ENCODE peak calls at places on chromosomes 11 and 22, in four cellular contexts. W is GM10248; O is mesothelial cell of epicardium; A is CD8-positive, alpha-beta T cell. G is an unnamed sample.

GRCh38 chr11:93540337-93540736 is 2.9 kb downstream of the SMCO4 start:
- DNase-seq in O (no peak), W (no peak), A (no peak), G (no peak)

GRCh38 chr11:118152552-118153471 is at the start of gene SCN4B:
- DNase-seq in W (peak), A (no peak), O (peak), G (peak)

GRCh38 chr22:19968450-19968891 is 26.9 kb upstream of the TXNRD2 start:
- DNase-seq in A (no peak), W (no peak), O (no peak), G (no peak)

GRCh38 chr11:62854013-62854824 is 14.8 kb upstream of the WDR74 start:
- DNase-seq in A (no peak), O (no peak), W (no peak), G (no peak)

GRCh38 chr11:68213135-68213515 is at the start of gene KMT5B:
- DNase-seq in A (peak), W (peak), O (peak), G (no peak)

GRCh38 chr11:99148352-99148751 is 127.6 kb downstream of the CNTN5 start:
- DNase-seq in W (no peak), A (no peak), O (no peak), G (no peak)

GRCh38 chr11:69172674-69173073 is 16.9 kb downstream of the SMIM38 start:
- DNase-seq in A (no peak), O (no peak), W (no peak), G (no peak)

GRCh38 chr11:19658344-19658743 is 54.3 kb upstream of the NAV2 start:
- DNase-seq in A (no peak), W (no peak), O (no peak), G (no peak)

GRCh38 chr11:15941206-15941770 is 415.1 kb downstream of the SOX6 start:
- DNase-seq in O (peak), W (peak), A (no peak), G (peak)

GRCh38 chr11:97729546-97730272 is 1291.0 kb upstream of the CNTN5 start:
- DNase-seq in W (no peak), A (no peak), O (no peak), G (no peak)

GRCh38 chr22:21834869-21835268 is 32.6 kb downstream of the MAPK1 start:
- DNase-seq in W (no peak), A (no peak), O (no peak), G (no peak)

GRCh38 chr22:17707526-17707925 is 66.7 kb downstream of the BID start:
- DNase-seq in W (no peak), A (no peak), O (no peak), G (no peak)

GRCh38 chr11:16912607-16913006 is 101.6 kb downstream of the PLEKHA7 start:
- DNase-seq in A (no peak), O (peak), W (no peak), G (no peak)

GRCh38 chr11:20353829-20354434 is 9.6 kb upstream of the HTATIP2 start:
- DNase-seq in W (peak), A (no peak), O (peak), G (no peak)

GRCh38 chr22:16563555-16564520 is 28.8 kb downstream of the CCT8L2 start:
- DNase-seq in W (no peak), A (no peak), O (no peak), G (no peak)

DNA sequence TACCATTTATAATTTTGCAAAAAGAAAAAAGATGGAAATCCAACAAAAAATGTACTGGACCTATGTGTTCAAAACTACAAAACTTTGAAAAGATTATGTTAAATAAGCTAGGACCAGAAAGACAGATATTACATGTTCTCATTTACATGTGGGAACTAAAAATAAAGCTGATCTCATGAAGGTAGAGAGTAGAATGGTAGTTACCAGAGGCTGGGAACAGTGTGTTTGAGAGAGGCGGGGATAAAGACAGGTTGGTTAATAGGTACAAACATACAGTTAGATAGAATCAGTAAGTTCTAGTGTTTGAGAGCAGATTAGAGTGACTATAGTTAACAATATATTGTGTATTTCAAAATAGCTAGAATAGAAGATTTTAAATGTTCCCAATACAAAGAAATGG is 71.6 kb downstream of the USP47 start:
- DNase-seq in A (no peak), W (no peak), O (no peak), G (no peak)
- TF ChIP-seq CTCF in A (no peak), W (no peak), O (no peak), G (no peak)

GRCh38 chr11:83895516-83895915 is 609.3 kb upstream of the CCDC90B start:
- DNase-seq in A (no peak), O (no peak), W (no peak), G (no peak)
- TF ChIP-seq CTCF in A (no peak), O (no peak), W (no peak), G (no peak)

GRCh38 chr11:23555085-23555484 is 694.8 kb upstream of the CCDC179 start:
- DNase-seq in W (no peak), O (no peak), A (no peak), G (no peak)

GRCh38 chr11:23556163-23556750 is 696.0 kb upstream of the CCDC179 start:
- DNase-seq in A (no peak), O (no peak), W (no peak), G (no peak)

GRCh38 chr11:23554002-23554401 is 693.7 kb upstream of the CCDC179 start:
- DNase-seq in W (no peak), O (no peak), A (no peak), G (no peak)
- TF ChIP-seq CTCF in W (no peak), O (no peak), A (no peak), G (no peak)

GRCh38 chr22:50031189-50032091 is 18.9 kb upstream of the IL17REL start:
- DNase-seq in W (no peak), A (no peak), O (no peak), G (no peak)

GRCh38 chr22:50032941-50033601 is 20.5 kb upstream of the IL17REL start:
- DNase-seq in W (no peak), A (no peak), O (no peak), G (no peak)

GRCh38 chr22:50027639-50028537 is 15.3 kb upstream of the IL17REL start:
- DNase-seq in A (no peak), W (no peak), O (no peak), G (no peak)

GRCh38 chr22:50032109-50032871 is 19.7 kb upstream of the IL17REL start:
- DNase-seq in A (no peak), O (no peak), W (no peak), G (no peak)

DNA sequence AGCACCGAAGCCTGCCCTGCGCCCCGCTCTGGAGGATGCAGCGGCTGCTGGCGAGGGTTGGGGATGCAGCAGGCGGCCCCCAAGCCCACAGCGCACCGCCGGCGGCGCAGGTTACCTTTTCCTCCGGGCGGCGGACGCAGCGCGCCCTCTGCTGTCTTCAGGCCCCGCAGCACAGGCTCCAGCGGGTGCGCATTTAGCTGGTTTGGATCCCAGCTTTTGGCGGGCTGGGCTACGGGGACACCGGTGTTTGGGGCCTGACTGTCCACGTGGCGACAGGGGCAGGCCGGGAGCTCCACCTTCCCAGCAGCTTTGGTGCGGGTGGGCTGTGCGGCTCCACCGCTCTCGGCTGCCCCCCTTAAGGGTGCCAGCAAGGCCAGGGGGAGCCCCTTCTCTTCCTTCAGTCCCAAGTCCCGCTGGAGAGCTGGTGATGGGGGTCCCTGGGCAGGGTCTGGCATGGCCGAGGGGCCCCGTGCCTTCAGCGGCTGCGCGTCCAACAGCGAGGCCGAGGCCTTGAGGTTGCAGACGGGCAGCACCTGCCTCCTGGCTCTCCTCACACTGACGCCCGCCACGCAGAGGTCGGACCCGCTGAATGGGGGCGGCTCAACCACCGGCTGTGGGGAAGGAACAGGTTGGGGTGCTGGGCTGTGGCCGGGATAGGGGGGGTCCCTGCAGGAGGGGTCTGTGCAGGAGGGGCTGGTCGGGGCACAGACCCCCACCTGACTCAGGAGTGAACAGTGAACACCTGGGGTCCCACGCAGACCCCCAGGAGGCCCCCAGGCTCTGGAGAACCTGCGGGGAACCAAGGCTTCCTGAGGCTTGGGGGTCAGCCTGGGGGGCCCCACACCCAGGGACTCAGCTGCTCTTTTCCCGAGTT is 18.0 kb upstream of the IL17REL start:
- DNase-seq in O (peak), A (peak), W (peak), G (peak)
- TF ChIP-seq CTCF in O (peak), A (peak), W (peak), G (peak)

GRCh38 chr11:65557280-65558001 is 718 bp downstream of the LTBP3 start:
- DNase-seq in W (no peak), A (no peak), O (no peak), G (no peak)

GRCh38 chr11:65559535-65559934 is 1.4 kb upstream of the LTBP3 start:
- DNase-seq in O (no peak), W (no peak), A (no peak), G (no peak)

GRCh38 chr11:65558785-65559509 is 788 bp upstream of the LTBP3 start:
- DNase-seq in A (no peak), W (no peak), O (no peak), G (no peak)

GRCh38 chr11:65556470-65557279 is 1.5 kb downstream of the LTBP3 start:
- DNase-seq in O (no peak), W (no peak), A (no peak), G (no peak)

GRCh38 chr11:65558002-65558784 is at the start of gene LTBP3:
- DNase-seq in W (peak), O (peak), A (no peak), G (peak)
- TF ChIP-seq CTCF in W (no peak), O (no peak), A (no peak), G (no peak)

GRCh38 chr22:42793848-42794405 is 63.1 kb downstream of the ARFGAP3 start:
- DNase-seq in A (no peak), W (no peak), O (no peak), G (no peak)

GRCh38 chr22:42792909-42793847 is 63.9 kb downstream of the ARFGAP3 start:
- DNase-seq in W (no peak), O (no peak), A (no peak), G (no peak)

GRCh38 chr22:42797021-42797420 is 60.1 kb downstream of the ARFGAP3 start:
- DNase-seq in O (no peak), W (no peak), A (no peak), G (no peak)

GRCh38 chr22:42796081-42796480 is 61.0 kb downstream of the ARFGAP3 start:
- DNase-seq in O (no peak), W (no peak), A (no peak), G (no peak)

DNA sequence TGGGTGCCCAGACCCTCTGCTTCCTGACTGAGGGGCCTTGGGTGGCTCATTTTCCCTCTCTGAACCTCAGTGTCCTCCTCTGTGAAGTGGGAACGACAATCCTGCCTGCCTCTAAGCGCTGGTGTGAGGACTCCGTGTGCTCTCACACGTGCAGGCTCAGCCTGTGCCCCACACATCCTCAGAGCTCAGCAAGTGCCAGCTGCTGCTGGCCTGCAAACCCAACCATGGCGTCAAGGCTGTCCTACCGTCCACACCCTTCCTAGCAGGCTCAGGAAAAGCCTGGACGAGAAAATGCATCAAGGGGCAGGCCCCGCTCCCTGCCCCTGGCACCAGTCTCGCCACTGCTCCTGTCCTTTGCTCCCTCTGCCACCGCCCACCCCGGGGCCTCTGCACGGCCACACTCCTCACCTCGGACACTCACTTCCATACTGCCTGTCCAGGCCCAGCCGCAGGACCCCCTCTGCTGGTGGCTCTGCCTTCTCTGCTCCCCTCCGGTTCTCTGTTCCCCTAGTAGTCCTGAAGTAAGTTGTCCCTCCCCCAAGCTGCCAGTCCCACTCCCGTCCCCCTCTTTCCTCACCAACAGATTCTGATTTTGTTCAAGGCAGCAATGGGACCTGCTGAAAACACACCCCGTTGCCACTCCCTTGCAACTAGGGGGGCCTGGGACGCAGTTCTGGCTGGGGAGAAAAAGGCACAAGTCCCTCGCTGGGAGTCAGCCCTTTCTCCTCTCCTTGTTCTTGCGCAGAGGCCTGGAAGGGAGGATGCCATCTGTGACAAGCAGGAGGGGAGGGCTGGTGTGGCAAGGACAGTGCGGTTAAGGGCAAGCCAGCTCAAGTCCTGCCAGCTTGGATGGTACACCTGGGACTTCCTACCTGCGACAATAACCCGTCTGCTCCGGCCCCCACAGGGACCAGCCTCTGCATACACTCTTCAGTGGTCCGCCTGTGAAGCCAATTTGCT is 62.2 kb downstream of the ARFGAP3 start:
- DNase-seq in W (no peak), A (no peak), O (no peak), G (no peak)
- TF ChIP-seq CTCF in W (no peak), A (no peak), O (no peak), G (no peak)

GRCh38 chr11:4093519-4094347 is 866 bp upstream of the RRM1 start:
- DNase-seq in W (no peak), O (no peak), A (no peak), G (no peak)

GRCh38 chr11:4098026-4098621 is 3.5 kb downstream of the RRM1 start:
- DNase-seq in O (no peak), W (no peak), A (no peak), G (no peak)

GRCh38 chr11:4092031-4092430 is 2.6 kb upstream of the RRM1 start:
- DNase-seq in O (no peak), W (no peak), A (no peak), G (no peak)

GRCh38 chr11:4094348-4095291 is at the start of gene RRM1:
- DNase-seq in O (peak), A (peak), W (peak), G (peak)

GRCh38 chr11:4095509-4096230 is 1.1 kb downstream of the RRM1 start:
- DNase-seq in O (no peak), A (no peak), W (no peak), G (no peak)
- TF ChIP-seq CTCF in O (no peak), A (no peak), W (no peak), G (no peak)

GRCh38 chr11:43833657-43834073 is 47.0 kb upstream of the ALKBH3 start:
- DNase-seq in O (no peak), W (no peak), A (no peak), G (no peak)
- TF ChIP-seq CTCF in O (no peak), W (no peak), A (no peak), G (no peak)

GRCh38 chr22:36891646-36892045 is 21.8 kb upstream of the CSF2RB start:
- DNase-seq in W (no peak), A (no peak), O (no peak), G (no peak)
- TF ChIP-seq CTCF in W (no peak), A (no peak), O (no peak), G (no peak)